ENCODE peak calls at places on chromosome 13, in four cellular contexts. Z is left ventricle myocardium inferior, I is tibial artery, K is A549. D is an unnamed sample.

GRCh38 chr13:25203256-25203794 is 31.2 kb upstream of the AMER2 start:
- DNase-seq in Z (no peak), I (no peak), K (no peak), D (no peak)

GRCh38 chr13:22432690-22433089 is 748.1 kb upstream of the SGCG start:
- DNase-seq in Z (no peak), I (no peak), K (no peak), D (no peak)

GRCh38 chr13:71866173-71867091 is 572 bp downstream of the DACH1 start:
- DNase-seq in Z (peak), I (no peak), K (no peak), D (no peak)

GRCh38 chr13:31434613-31435012 is 234.8 kb downstream of the B3GLCT start:
- DNase-seq in Z (no peak), I (no peak), K (no peak), D (no peak)

GRCh38 chr13:102856603-102857002 is 10.8 kb downstream of the ERCC5 start:
- DNase-seq in Z (peak), I (no peak), K (no peak), D (no peak)

GRCh38 chr13:88051746-88052482 is 380.7 kb downstream of the SLITRK5 start:
- DNase-seq in Z (no peak), I (no peak), K (no peak), D (no peak)

GRCh38 chr13:110551284-110551683 is 10.2 kb downstream of the RAB20 start:
- DNase-seq in Z (no peak), I (no peak), K (no peak), D (no peak)

GRCh38 chr13:113032291-113032690 is 63.3 kb downstream of the MCF2L start:
- DNase-seq in Z (no peak), I (no peak), K (no peak), D (no peak)

GRCh38 chr13:43136940-43137574 is 113.7 kb downstream of the DNAJC15 start:
- DNase-seq in Z (no peak), I (no peak), K (no peak), D (no peak)

GRCh38 chr13:20130652-20131051 is 30.2 kb downstream of the GJA3 start:
- DNase-seq in Z (no peak), I (no peak), K (no peak), D (no peak)

GRCh38 chr13:68439821-68440220 is 1209.7 kb upstream of the PCDH9 start:
- DNase-seq in Z (no peak), I (no peak), K (no peak), D (no peak)

GRCh38 chr13:41345921-41346589 is 35.0 kb downstream of the NAA16 start:
- DNase-seq in Z (no peak), I (no peak), K (no peak), D (no peak)
- TF ChIP-seq CTCF in Z (no peak), I (no peak), K (no peak), D (no peak)

GRCh38 chr13:60384911-60385310 is 12.1 kb upstream of the TDRD3 start:
- DNase-seq in Z (no peak), I (no peak), K (no peak), D (no peak)

GRCh38 chr13:60379837-60380236 is 17.2 kb upstream of the TDRD3 start:
- DNase-seq in Z (no peak), I (no peak), K (no peak), D (no peak)
- TF ChIP-seq CTCF in Z (no peak), I (no peak), K (no peak), D (no peak)

GRCh38 chr13:79405831-79406596 is at the start of gene RBM26:
- DNase-seq in Z (peak), I (peak), K (peak), D (peak)
- TF ChIP-seq CTCF in Z (peak), I (no peak), K (no peak), D (no peak)

GRCh38 chr13:50085063-50085462 is 69.8 kb downstream of the KCNRG start:
- DNase-seq in Z (no peak), I (no peak), K (no peak), D (no peak)
- TF ChIP-seq CTCF in Z (peak), I (peak), K (peak), D (no peak)

DNA sequence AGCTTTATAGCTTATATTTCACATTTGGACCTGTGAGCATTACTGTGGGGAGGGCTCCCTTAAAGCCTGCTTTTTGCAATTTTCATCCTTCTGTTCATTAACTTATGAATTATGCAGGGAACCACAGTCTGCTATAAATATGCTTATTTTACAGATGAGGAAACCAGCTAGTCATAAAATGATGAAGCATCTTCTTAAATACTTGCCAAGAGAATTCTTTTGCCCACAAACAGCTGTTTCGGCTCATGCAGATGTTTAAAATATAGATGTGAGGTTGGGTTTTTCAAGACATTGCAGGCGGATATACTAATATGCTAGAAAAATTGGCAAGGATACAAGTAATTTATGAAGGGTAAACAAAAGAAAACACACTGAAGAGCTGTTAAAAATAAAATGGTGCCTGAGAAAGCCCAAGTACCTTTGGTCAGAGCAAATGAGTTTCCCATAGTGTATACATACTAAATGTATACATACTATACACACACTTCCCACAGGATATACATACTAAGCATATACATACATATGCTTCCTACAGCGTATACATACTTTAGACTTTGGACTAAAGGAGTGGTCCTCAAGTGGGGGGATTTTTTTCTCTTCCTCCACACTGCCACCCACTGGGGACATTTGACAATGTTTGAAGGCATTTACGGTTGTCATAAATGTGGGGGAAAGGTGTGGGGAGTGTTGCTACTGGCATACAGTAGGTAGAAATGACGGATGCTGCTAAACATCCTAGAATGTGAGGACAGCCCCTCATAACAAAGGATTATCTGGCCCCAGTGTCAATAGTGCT is 164.9 kb upstream of the CSNK1A1L start:
- DNase-seq in Z (no peak), I (no peak), K (no peak), D (no peak)
- TF ChIP-seq CTCF in Z (no peak), I (no peak), K (no peak), D (no peak)

GRCh38 chr13:104318121-104318520 is 1251.9 kb upstream of the SLC10A2 start:
- DNase-seq in Z (no peak), I (no peak), K (no peak), D (no peak)
- TF ChIP-seq CTCF in Z (peak), I (no peak), K (no peak), D (no peak)

GRCh38 chr13:23811366-23812027 is 77.7 kb downstream of the MIPEP start:
- DNase-seq in Z (no peak), I (no peak), K (no peak), D (no peak)

GRCh38 chr13:23806874-23807522 is 82.2 kb downstream of the MIPEP start:
- DNase-seq in Z (no peak), I (no peak), K (no peak), D (no peak)

GRCh38 chr13:23813635-23814034 is 75.6 kb downstream of the MIPEP start:
- DNase-seq in Z (no peak), I (no peak), K (no peak), D (no peak)

GRCh38 chr13:23808803-23809202 is 80.4 kb downstream of the MIPEP start:
- DNase-seq in Z (no peak), I (no peak), K (no peak), D (no peak)

GRCh38 chr13:23810842-23811241 is 78.4 kb downstream of the MIPEP start:
- DNase-seq in Z (no peak), I (no peak), K (no peak), D (no peak)
- TF ChIP-seq CTCF in Z (no peak), I (no peak), K (no peak), D (no peak)

GRCh38 chr13:38641164-38641948 is 45.5 kb upstream of the FREM2 start:
- DNase-seq in Z (no peak), I (no peak), K (no peak), D (no peak)
- TF ChIP-seq CTCF in Z (peak), I (no peak), K (no peak), D (no peak)

GRCh38 chr13:100694722-100695644 is 20.4 kb upstream of the TMTC4 start:
- DNase-seq in Z (no peak), I (no peak), K (peak), D (no peak)
- TF ChIP-seq CTCF in Z (peak), I (no peak), K (peak), D (no peak)

GRCh38 chr13:109419896-109420295 is 366.5 kb downstream of the IRS2 start:
- DNase-seq in Z (no peak), I (no peak), K (no peak), D (no peak)

GRCh38 chr13:109427148-109427547 is 359.2 kb downstream of the IRS2 start:
- DNase-seq in Z (no peak), I (no peak), K (no peak), D (no peak)

GRCh38 chr13:109426690-109426990 is 359.7 kb downstream of the IRS2 start:
- DNase-seq in Z (no peak), I (no peak), K (no peak), D (no peak)

GRCh38 chr13:109425821-109426689 is 360.3 kb downstream of the IRS2 start:
- DNase-seq in Z (no peak), I (no peak), K (no peak), D (no peak)

GRCh38 chr13:109422163-109422562 is 364.2 kb downstream of the IRS2 start:
- DNase-seq in Z (no peak), I (no peak), K (no peak), D (no peak)
- TF ChIP-seq CTCF in Z (no peak), I (no peak), K (no peak), D (no peak)

D was measured in omental fat pad.